ENCODE peak calls at places on chromosome 16, in eight cellular contexts. One of them, this sample, is unnamed.

GRCh38 chr16:3681206-3681605 is 26.7 kb downstream of the DNASE1 start:
- DNase-seq in psoas muscle: peak; percentile 49
- DNase-seq in ascending aorta: no peak
- DNase-seq in heart left ventricle: no peak
- DNase-seq in breast epithelium: no peak
- DNase-seq in Panc1: no peak
- DNase-seq in mammary epithelial cell: no peak
- DNase-seq in testis: no peak
- DNase-seq in this sample: no peak

GRCh38 chr16:1057252-1057932 is 15.2 kb upstream of the SSTR5 start:
- DNase-seq in psoas muscle: no peak
- DNase-seq in ascending aorta: no peak
- DNase-seq in heart left ventricle: no peak
- DNase-seq in breast epithelium: no peak
- DNase-seq in Panc1: no peak
- DNase-seq in mammary epithelial cell: no peak
- DNase-seq in testis: peak; percentile 42
- DNase-seq in this sample: peak; percentile 82

GRCh38 chr16:23408242-23409201 is 44.5 kb downstream of the COG7 start:
- DNase-seq in psoas muscle: peak; percentile 19
- DNase-seq in ascending aorta: no peak
- DNase-seq in heart left ventricle: peak; percentile 53
- DNase-seq in breast epithelium: no peak
- DNase-seq in Panc1: no peak
- DNase-seq in mammary epithelial cell: no peak
- DNase-seq in testis: no peak
- DNase-seq in this sample: peak; percentile 46

GRCh38 chr16:48687421-48688038 is 77.5 kb upstream of the N4BP1 start:
- DNase-seq in psoas muscle: peak; percentile 27
- DNase-seq in ascending aorta: no peak
- DNase-seq in heart left ventricle: peak; percentile 27
- DNase-seq in breast epithelium: peak; percentile 18
- DNase-seq in Panc1: peak; percentile 46
- DNase-seq in mammary epithelial cell: peak; percentile 60
- DNase-seq in testis: peak; percentile 70
- DNase-seq in this sample: peak; percentile 76

GRCh38 chr16:30948956-30949654 is at the start of gene ORAI3:
- DNase-seq in psoas muscle: peak; percentile 77
- DNase-seq in ascending aorta: peak; percentile 86
- DNase-seq in heart left ventricle: peak; percentile 83
- DNase-seq in breast epithelium: peak; percentile 68
- DNase-seq in Panc1: no peak
- DNase-seq in mammary epithelial cell: peak; percentile 60
- DNase-seq in testis: peak; percentile 83
- DNase-seq in this sample: peak; percentile 83

GRCh38 chr16:8764486-8765250 is 32.8 kb downstream of the TMEM186 start:
- DNase-seq in psoas muscle: no peak
- DNase-seq in ascending aorta: no peak
- DNase-seq in heart left ventricle: no peak
- DNase-seq in breast epithelium: no peak
- DNase-seq in Panc1: no peak
- DNase-seq in mammary epithelial cell: no peak
- DNase-seq in testis: no peak
- DNase-seq in this sample: no peak

GRCh38 chr16:83853834-83854233 is 45.1 kb upstream of the MLYCD start:
- DNase-seq in psoas muscle: no peak
- DNase-seq in ascending aorta: no peak
- DNase-seq in heart left ventricle: no peak
- DNase-seq in breast epithelium: no peak
- DNase-seq in Panc1: no peak
- DNase-seq in mammary epithelial cell: no peak
- DNase-seq in testis: no peak
- DNase-seq in this sample: no peak

GRCh38 chr16:15583526-15583925 is 59.4 kb downstream of the MARF1 start:
- DNase-seq in psoas muscle: no peak
- DNase-seq in ascending aorta: no peak
- DNase-seq in heart left ventricle: no peak
- DNase-seq in breast epithelium: no peak
- DNase-seq in Panc1: no peak
- DNase-seq in mammary epithelial cell: no peak
- DNase-seq in testis: no peak
- DNase-seq in this sample: no peak

GRCh38 chr16:77234611-77235010 is 35.4 kb downstream of the SYCE1L start:
- DNase-seq in psoas muscle: no peak
- DNase-seq in ascending aorta: no peak
- DNase-seq in heart left ventricle: no peak
- DNase-seq in breast epithelium: no peak
- DNase-seq in Panc1: no peak
- DNase-seq in mammary epithelial cell: peak; percentile 13
- DNase-seq in testis: no peak
- DNase-seq in this sample: no peak

GRCh38 chr16:30417447-30418349 is 10.3 kb downstream of the ZNF771 start:
- DNase-seq in psoas muscle: peak; percentile 88
- DNase-seq in ascending aorta: peak; percentile 86
- DNase-seq in heart left ventricle: peak; percentile 84
- DNase-seq in breast epithelium: peak; percentile 46
- DNase-seq in Panc1: peak; percentile 81
- DNase-seq in mammary epithelial cell: peak; percentile 92
- DNase-seq in testis: peak; percentile 78
- DNase-seq in this sample: peak; percentile 96

GRCh38 chr16:48526058-48526957 is 83.7 kb downstream of the N4BP1 start:
- DNase-seq in psoas muscle: no peak
- DNase-seq in ascending aorta: peak; percentile 58
- DNase-seq in heart left ventricle: no peak
- DNase-seq in breast epithelium: no peak
- DNase-seq in Panc1: peak; percentile 32
- DNase-seq in mammary epithelial cell: peak; percentile 75
- DNase-seq in testis: no peak
- DNase-seq in this sample: no peak

GRCh38 chr16:11080327-11080967 is 136.1 kb downstream of the CLEC16A start:
- DNase-seq in psoas muscle: no peak
- DNase-seq in ascending aorta: no peak
- DNase-seq in heart left ventricle: no peak
- DNase-seq in breast epithelium: no peak
- DNase-seq in Panc1: no peak
- DNase-seq in mammary epithelial cell: no peak
- DNase-seq in testis: no peak
- DNase-seq in this sample: peak; percentile 13
- H3K4me1 ChIP-seq in psoas muscle: peaks cover 14% of the 10 kb centered on the region
- H3K4me1 ChIP-seq in ascending aorta: peaks cover 10% of the 10 kb centered on the region
- H3K4me1 ChIP-seq in heart left ventricle: peaks cover 9% of the 10 kb centered on the region
- H3K4me1 ChIP-seq in breast epithelium: no peaks in the 10 kb centered on the region
- H3K4me1 ChIP-seq in Panc1: peaks cover 28% of the 10 kb centered on the region
- H3K4me1 ChIP-seq in mammary epithelial cell: peaks cover 8% of the 10 kb centered on the region
- H3K4me1 ChIP-seq in testis: peaks cover 10% of the 10 kb centered on the region
- H3K4me1 ChIP-seq in this sample: no peaks in the 10 kb centered on the region

DNA sequence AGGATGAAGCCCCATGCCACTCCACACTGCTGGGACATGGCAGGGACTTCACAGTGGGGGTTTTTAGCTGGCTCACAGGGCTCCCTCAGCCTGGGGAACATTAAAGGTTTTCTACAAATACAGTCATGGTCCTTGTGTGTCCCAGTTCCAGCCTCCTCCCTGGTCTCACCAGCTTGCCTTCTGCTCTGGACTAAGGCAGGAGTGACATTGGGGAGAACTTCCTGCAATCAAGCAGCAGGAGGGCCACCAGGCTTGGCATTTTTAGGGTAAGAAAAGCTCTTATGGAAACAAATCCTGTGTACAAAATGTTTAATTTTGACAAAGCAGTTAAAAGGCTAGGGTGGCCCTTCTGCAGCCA is 1.9 kb downstream of the PARD6A start:
- DNase-seq in psoas muscle: no peak
- DNase-seq in ascending aorta: no peak
- DNase-seq in heart left ventricle: no peak
- DNase-seq in breast epithelium: no peak
- DNase-seq in Panc1: no peak
- DNase-seq in mammary epithelial cell: no peak
- DNase-seq in testis: no peak
- DNase-seq in this sample: no peak
- H3K27ac ChIP-seq in psoas muscle: no peak overlapping the region
- H3K27ac ChIP-seq in ascending aorta: no peak overlapping the region
- H3K27ac ChIP-seq in heart left ventricle: no peak overlapping the region
- H3K27ac ChIP-seq in breast epithelium: no peak overlapping the region
- H3K27ac ChIP-seq in Panc1: no peak overlapping the region
- H3K27ac ChIP-seq in mammary epithelial cell: no peak overlapping the region
- H3K27ac ChIP-seq in testis: no peak overlapping the region
- H3K27ac ChIP-seq in this sample: no peak overlapping the region

GRCh38 chr16:81466351-81466960 is 21.8 kb downstream of the CMIP start:
- DNase-seq in psoas muscle: no peak
- DNase-seq in ascending aorta: no peak
- DNase-seq in heart left ventricle: no peak
- DNase-seq in breast epithelium: no peak
- DNase-seq in Panc1: no peak
- DNase-seq in mammary epithelial cell: no peak
- DNase-seq in testis: no peak
- DNase-seq in this sample: peak; percentile 51

GRCh38 chr16:81468269-81468902 is 23.8 kb downstream of the CMIP start:
- DNase-seq in psoas muscle: no peak
- DNase-seq in ascending aorta: no peak
- DNase-seq in heart left ventricle: no peak
- DNase-seq in breast epithelium: no peak
- DNase-seq in Panc1: no peak
- DNase-seq in mammary epithelial cell: no peak
- DNase-seq in testis: no peak
- DNase-seq in this sample: no peak

GRCh38 chr16:81465375-81465943 is 20.9 kb downstream of the CMIP start:
- DNase-seq in psoas muscle: no peak
- DNase-seq in ascending aorta: no peak
- DNase-seq in heart left ventricle: no peak
- DNase-seq in breast epithelium: no peak
- DNase-seq in Panc1: no peak
- DNase-seq in mammary epithelial cell: no peak
- DNase-seq in testis: no peak
- DNase-seq in this sample: peak; percentile 3

GRCh38 chr16:81467815-81468214 is 23.2 kb downstream of the CMIP start:
- DNase-seq in psoas muscle: no peak
- DNase-seq in ascending aorta: no peak
- DNase-seq in heart left ventricle: no peak
- DNase-seq in breast epithelium: no peak
- DNase-seq in Panc1: no peak
- DNase-seq in mammary epithelial cell: no peak
- DNase-seq in testis: no peak
- DNase-seq in this sample: no peak

GRCh38 chr16:81467072-81467471 is 22.5 kb downstream of the CMIP start:
- DNase-seq in psoas muscle: no peak
- DNase-seq in ascending aorta: no peak
- DNase-seq in heart left ventricle: no peak
- DNase-seq in breast epithelium: no peak
- DNase-seq in Panc1: no peak
- DNase-seq in mammary epithelial cell: no peak
- DNase-seq in testis: no peak
- DNase-seq in this sample: peak; percentile 15
- H3K4me1 ChIP-seq in psoas muscle: peaks cover 3% of the 10 kb centered on the region
- H3K4me1 ChIP-seq in ascending aorta: no peaks in the 10 kb centered on the region
- H3K4me1 ChIP-seq in heart left ventricle: peaks cover 13% of the 10 kb centered on the region
- H3K4me1 ChIP-seq in breast epithelium: no peaks in the 10 kb centered on the region
- H3K4me1 ChIP-seq in Panc1: peaks cover 8% of the 10 kb centered on the region
- H3K4me1 ChIP-seq in mammary epithelial cell: no peaks in the 10 kb centered on the region
- H3K4me1 ChIP-seq in testis: peaks cover 11% of the 10 kb centered on the region
- H3K4me1 ChIP-seq in this sample: peaks cover 3% of the 10 kb centered on the region

GRCh38 chr16:14579266-14579665 is 50.8 kb downstream of the PARN start:
- DNase-seq in psoas muscle: no peak
- DNase-seq in ascending aorta: no peak
- DNase-seq in heart left ventricle: no peak
- DNase-seq in breast epithelium: no peak
- DNase-seq in Panc1: peak; percentile 18
- DNase-seq in mammary epithelial cell: no peak
- DNase-seq in testis: no peak
- DNase-seq in this sample: no peak
- H3K27ac ChIP-seq in psoas muscle: no peak overlapping the region
- H3K27ac ChIP-seq in ascending aorta: no peak overlapping the region
- H3K27ac ChIP-seq in heart left ventricle: no peak overlapping the region
- H3K27ac ChIP-seq in breast epithelium: no peak overlapping the region
- H3K27ac ChIP-seq in Panc1: no peak overlapping the region
- H3K27ac ChIP-seq in mammary epithelial cell: no peak overlapping the region
- H3K27ac ChIP-seq in testis: no peak overlapping the region
- H3K27ac ChIP-seq in this sample: no peak overlapping the region

GRCh38 chr16:85170066-85171003 is 58.1 kb upstream of the CIBAR2 start:
- DNase-seq in psoas muscle: peak; percentile 61
- DNase-seq in ascending aorta: no peak
- DNase-seq in heart left ventricle: no peak
- DNase-seq in breast epithelium: no peak
- DNase-seq in Panc1: no peak
- DNase-seq in mammary epithelial cell: no peak
- DNase-seq in testis: no peak
- DNase-seq in this sample: peak; percentile 66
- H3K4me1 ChIP-seq in psoas muscle: peaks cover 63% of the 10 kb centered on the region
- H3K4me1 ChIP-seq in ascending aorta: peaks cover 9% of the 10 kb centered on the region
- H3K4me1 ChIP-seq in heart left ventricle: peaks cover 71% of the 10 kb centered on the region
- H3K4me1 ChIP-seq in breast epithelium: no peaks in the 10 kb centered on the region
- H3K4me1 ChIP-seq in Panc1: peaks cover 44% of the 10 kb centered on the region
- H3K4me1 ChIP-seq in mammary epithelial cell: peaks cover 52% of the 10 kb centered on the region
- H3K4me1 ChIP-seq in testis: peaks cover 61% of the 10 kb centered on the region
- H3K4me1 ChIP-seq in this sample: peaks cover 29% of the 10 kb centered on the region